ENCODE peak calls at places on chromosomes 13 and 19, in seven cellular contexts. C is CD4-positive, alpha-beta T cell; Y is BE2C; H is thoracic aorta; I is heart left ventricle; Q is cardiac fibroblast; F is IMR-90. B is an unnamed sample.

GRCh38 chr13:49042476-49042875 is 66.8 kb downstream of the FNDC3A start:
- DNase-seq in I (no peak), Q (peak), H (no peak), Y (no peak), F (peak), C (no peak), B (no peak)

GRCh38 chr19:35459414-35460082 is 11.5 kb downstream of the FFAR2 start:
- DNase-seq in I (peak), Q (peak), Y (no peak), C (no peak), H (no peak), F (no peak), B (no peak)

GRCh38 chr19:10043286-10043927 is 30.1 kb downstream of the RDH8 start:
- DNase-seq in I (no peak), F (peak), Q (peak), C (no peak), Y (no peak), H (no peak), B (no peak)

GRCh38 chr19:45798995-45799517 is 6.4 kb upstream of the DMWD start:
- DNase-seq in I (no peak), Q (peak), C (peak), H (no peak), F (peak), Y (peak), B (peak)

GRCh38 chr13:74246398-74246975 is 112.3 kb upstream of the KLF12 start:
- DNase-seq in C (no peak), F (peak), Q (peak), Y (no peak), I (no peak), H (no peak), B (no peak)

GRCh38 chr19:48714759-48715261 is 4.7 kb downstream of the MAMSTR start:
- DNase-seq in C (no peak), H (no peak), F (no peak), I (no peak), Y (no peak), Q (no peak), B (no peak)

GRCh38 chr19:5913739-5914357 is at the start of gene CAPS:
- DNase-seq in F (peak), Y (peak), C (no peak), I (no peak), Q (peak), H (no peak), B (no peak)

GRCh38 chr13:37047846-37048245 is 11.6 kb downstream of the SUPT20H start:
- DNase-seq in Y (no peak), H (no peak), I (no peak), F (no peak), C (no peak), Q (no peak), B (no peak)

GRCh38 chr13:110103026-110103425 is 203.9 kb downstream of the COL4A1 start:
- DNase-seq in I (no peak), Q (no peak), F (no peak), H (no peak), Y (no peak), C (no peak), B (no peak)

GRCh38 chr13:26022538-26023292 is 29.1 kb downstream of the SHISA2 start:
- DNase-seq in Y (peak), Q (peak), H (peak), F (peak), C (no peak), I (peak), B (no peak)

GRCh38 chr19:53101518-53101917 is 1.7 kb downstream of the ZNF160 start:
- DNase-seq in F (peak), Y (no peak), Q (peak), C (no peak), H (no peak), I (no peak), B (no peak)

GRCh38 chr13:41995946-41996345 is 35.0 kb upstream of the VWA8 start:
- DNase-seq in H (no peak), Y (peak), Q (peak), I (no peak), C (no peak), F (peak), B (no peak)

GRCh38 chr13:25217023-25217909 is 45.2 kb upstream of the AMER2 start:
- DNase-seq in I (no peak), F (peak), H (no peak), Y (no peak), C (no peak), Q (peak), B (no peak)

GRCh38 chr13:42322806-42323205 is 50.9 kb downstream of the AKAP11 start:
- DNase-seq in H (no peak), Q (no peak), Y (no peak), F (no peak), C (no peak), I (no peak), B (no peak)

GRCh38 chr13:47457631-47458030 is 543.4 kb downstream of the SUCLA2 start:
- DNase-seq in C (no peak), I (no peak), F (peak), Q (peak), H (no peak), Y (no peak), B (no peak)

GRCh38 chr13:94711561-94712286 is 621 bp downstream of the SOX21 start:
- DNase-seq in C (no peak), I (no peak), Y (peak), Q (peak), F (no peak), H (no peak), B (peak)

GRCh38 chr19:33795370-33796163 is 1.1 kb upstream of the KCTD15 start:
- DNase-seq in F (peak), I (peak), H (no peak), C (peak), Q (peak), Y (peak), B (peak)

GRCh38 chr13:26342898-26343297 is 89.0 kb downstream of the CDK8 start:
- DNase-seq in C (no peak), Y (peak), Q (no peak), F (no peak), I (no peak), H (no peak), B (no peak)

GRCh38 chr19:16365300-16365996 is 40.8 kb downstream of the KLF2 start:
- DNase-seq in Q (no peak), C (no peak), Y (no peak), H (no peak), F (no peak), I (no peak), B (no peak)

GRCh38 chr13:94478913-94479312 is 569 bp downstream of the DCT start:
- DNase-seq in F (no peak), C (no peak), I (no peak), Y (no peak), Q (no peak), H (no peak), B (no peak)

GRCh38 chr13:25980255-25980654 is 71.6 kb downstream of the SHISA2 start:
- DNase-seq in Y (peak), C (no peak), H (no peak), F (peak), I (no peak), Q (peak), B (no peak)

GRCh38 chr13:75558130-75558840 is 8.7 kb downstream of the UCHL3 start:
- DNase-seq in F (no peak), Y (no peak), C (no peak), H (no peak), Q (no peak), I (no peak), B (no peak)

GRCh38 chr13:65841156-65841555 is 1389.0 kb downstream of the PCDH9 start:
- DNase-seq in F (no peak), Y (no peak), I (no peak), Q (no peak), C (no peak), H (no peak), B (no peak)

GRCh38 chr19:55600336-55601028 is 394 bp downstream of the ZNF524 start:
- DNase-seq in Y (no peak), C (no peak), I (no peak), Q (no peak), H (no peak), F (peak), B (no peak)

GRCh38 chr19:44799627-44800257 is 9.2 kb upstream of the BCAM start:
- DNase-seq in F (no peak), I (no peak), H (no peak), Q (no peak), C (no peak), Y (no peak), B (no peak)

GRCh38 chr13:110403315-110403714 is 96.2 kb downstream of the COL4A2 start:
- DNase-seq in Y (no peak), H (no peak), C (no peak), I (no peak), Q (peak), F (peak), B (no peak)

GRCh38 chr13:110138700-110139036 is 168.3 kb downstream of the COL4A1 start:
- DNase-seq in I (no peak), F (no peak), Q (no peak), H (no peak), C (no peak), Y (no peak), B (no peak)

GRCh38 chr13:27634791-27635190 is 13.1 kb downstream of the POLR1D start:
- DNase-seq in C (no peak), Y (no peak), H (no peak), I (no peak), F (no peak), Q (no peak), B (no peak)

GRCh38 chr13:99377641-99378040 is 70.4 kb upstream of the GPR183 start:
- DNase-seq in Y (no peak), H (no peak), C (no peak), Q (no peak), I (no peak), F (no peak), B (no peak)

GRCh38 chr19:21498651-21499050 is 6.8 kb upstream of the ZNF429 start:
- DNase-seq in F (no peak), I (no peak), Y (no peak), C (no peak), Q (no peak), H (no peak), B (no peak)

GRCh38 chr13:24727731-24728601 is 36.0 kb upstream of the RNF17 start:
- DNase-seq in F (peak), C (peak), I (peak), Q (peak), H (peak), Y (peak), B (no peak)

GRCh38 chr13:23320926-23321533 is 112.5 kb downstream of the SACS start:
- DNase-seq in H (no peak), F (no peak), C (no peak), I (no peak), Y (no peak), Q (no peak), B (no peak)

GRCh38 chr13:100269837-100270236 is 180.9 kb downstream of the PCCA start:
- DNase-seq in I (peak), Y (no peak), F (peak), Q (peak), C (no peak), H (peak), B (no peak)

GRCh38 chr13:76707360-76707759 is 178.8 kb downstream of the KCTD12 start:
- DNase-seq in C (no peak), Y (no peak), Q (peak), F (peak), H (no peak), I (no peak), B (no peak)

GRCh38 chr13:44052843-44053607 is 173.3 kb downstream of the LACC1 start:
- DNase-seq in H (peak), I (peak), C (no peak), F (peak), Y (no peak), Q (peak), B (no peak)

DNA sequence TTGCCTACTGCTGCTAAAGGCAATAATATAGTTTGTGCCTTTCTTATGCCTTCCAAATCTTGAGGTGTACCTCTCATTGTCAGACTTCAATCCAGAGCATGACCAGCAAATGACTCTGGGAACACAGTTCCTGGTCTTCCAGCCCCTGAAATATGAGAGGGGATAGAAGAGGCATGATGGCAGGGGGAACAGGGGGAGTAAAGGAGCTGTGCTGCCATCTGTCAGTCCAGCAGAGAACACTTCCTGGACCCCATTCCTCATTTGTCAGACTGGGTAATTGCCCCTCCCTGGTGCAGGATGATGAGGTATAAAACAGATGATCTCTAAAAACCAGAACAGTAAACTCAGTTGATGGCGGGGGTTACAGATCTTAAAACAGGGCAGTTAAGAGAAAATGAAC is 618.7 kb downstream of the DIAPH3 start:
- DNase-seq in F (no peak), Y (peak), C (no peak), I (no peak), H (no peak), Q (no peak), B (no peak)
- TF ChIP-seq CTCF in F (no peak), Y (peak), C (no peak), I (no peak), H (no peak), Q (no peak), B (no peak)

DNA sequence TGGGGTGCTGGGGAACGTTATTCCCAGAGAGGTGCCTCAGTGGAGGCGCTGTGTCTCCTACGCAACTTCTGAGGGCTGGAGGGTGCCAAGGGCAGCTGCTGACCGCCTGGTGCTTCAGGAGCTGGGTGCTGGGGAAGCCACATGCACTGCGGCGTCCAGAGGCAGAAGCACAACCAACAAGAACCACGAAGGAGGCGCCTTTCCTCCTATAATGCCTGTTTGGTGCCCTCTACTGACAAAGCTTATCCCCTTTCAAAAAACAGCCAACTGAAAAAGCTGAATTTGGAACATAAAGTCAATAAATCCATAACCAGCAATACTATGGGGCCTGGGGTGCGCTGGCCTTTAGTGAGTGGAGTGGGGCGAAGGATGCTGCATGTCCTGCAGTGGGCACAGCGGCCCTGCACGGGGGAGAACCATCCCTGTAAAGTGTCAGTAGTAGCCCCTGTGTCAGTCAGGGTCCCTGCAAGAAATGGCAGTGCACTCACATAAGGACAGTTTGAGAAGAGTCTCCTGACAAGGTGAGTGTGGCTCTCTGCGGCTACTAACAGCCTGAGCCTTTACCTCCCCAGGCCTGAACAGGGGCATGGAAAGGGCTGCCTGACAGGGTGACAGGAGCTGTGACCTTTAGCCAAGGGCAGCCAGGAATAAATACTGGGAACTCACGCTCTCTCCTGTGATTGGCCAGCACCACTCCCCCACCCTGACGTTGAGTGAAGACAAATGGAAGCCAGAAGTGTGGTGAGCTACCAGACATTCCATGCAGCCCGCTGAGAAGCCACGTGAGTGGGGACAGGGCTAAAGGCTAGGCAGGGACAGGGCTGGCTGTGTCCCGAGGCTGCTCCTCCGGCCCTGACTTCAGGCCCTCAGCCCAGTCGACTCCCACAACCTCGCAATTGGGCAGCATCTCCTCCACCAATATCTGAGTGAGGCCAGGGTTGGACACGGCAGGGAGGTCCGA is 4.5 kb upstream of the B3GNT8 start:
- DNase-seq in F (peak), I (peak), C (no peak), H (no peak), Y (peak), Q (peak), B (no peak)
- TF ChIP-seq CTCF in F (peak), I (peak), C (no peak), H (no peak), Y (peak), Q (peak), B (no peak)

GRCh38 chr19:3977242-3978143 is 6.6 kb upstream of the DAPK3 start:
- DNase-seq in Y (peak), Q (no peak), C (no peak), I (no peak), H (no peak), F (no peak), B (no peak)
- TF ChIP-seq CTCF in Y (peak), Q (peak), C (no peak), I (no peak), H (peak), F (no peak), B (peak)

GRCh38 chr19:2497186-2497585 is 21.3 kb downstream of the GADD45B start:
- DNase-seq in Q (no peak), H (no peak), F (no peak), Y (no peak), I (no peak), C (no peak), B (no peak)

GRCh38 chr19:2494447-2495129 is 18.7 kb downstream of the GADD45B start:
- DNase-seq in H (peak), I (peak), Q (peak), C (peak), Y (peak), F (peak), B (peak)

GRCh38 chr19:2495130-2495641 is 19.3 kb downstream of the GADD45B start:
- DNase-seq in I (peak), C (no peak), H (peak), F (peak), Q (peak), Y (no peak), B (no peak)

GRCh38 chr19:2494084-2494446 is 18.1 kb downstream of the GADD45B start:
- DNase-seq in Q (peak), H (no peak), C (no peak), I (no peak), Y (peak), F (peak), B (no peak)

DNA sequence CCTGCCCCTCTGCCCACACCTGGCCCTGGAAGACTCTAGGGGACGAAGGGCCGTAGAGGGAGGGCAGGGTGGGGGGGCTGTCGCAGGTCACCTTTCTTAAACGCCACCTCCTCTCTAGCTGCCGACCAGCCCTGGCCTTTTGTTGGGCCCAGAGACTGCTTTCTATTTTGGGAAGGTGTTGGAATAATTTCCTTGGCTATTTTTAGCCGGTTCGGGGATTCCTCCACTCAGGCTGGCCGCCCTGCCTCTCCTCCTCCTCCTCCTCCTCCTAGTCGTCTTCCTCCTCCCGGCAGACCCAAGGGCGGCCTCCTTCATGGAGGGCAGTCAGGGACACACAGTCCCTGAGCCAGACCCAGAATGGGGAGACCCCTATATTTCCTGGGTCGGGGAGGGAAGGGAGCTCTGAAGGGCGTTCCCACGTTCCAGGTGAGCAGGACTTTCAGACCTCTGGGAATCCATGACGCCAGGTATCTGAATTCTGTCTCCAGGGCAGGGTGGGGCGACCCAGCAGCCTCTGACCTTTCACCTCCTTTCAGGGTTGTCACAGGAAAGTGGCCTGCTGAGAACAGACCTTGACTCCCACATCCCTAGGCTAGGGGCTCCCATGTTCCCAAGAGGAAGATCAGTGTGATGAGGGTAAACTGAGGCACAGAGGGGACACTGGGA is 19.9 kb downstream of the GADD45B start:
- DNase-seq in Q (peak), H (no peak), Y (no peak), I (no peak), F (no peak), C (no peak), B (no peak)
- TF ChIP-seq CTCF in Q (no peak), H (no peak), Y (no peak), I (no peak), F (no peak), C (no peak), B (no peak)

GRCh38 chr13:55999709-56000108 is 1141.0 kb upstream of the PRR20A start:
- DNase-seq in H (no peak), F (no peak), C (no peak), I (no peak), Q (no peak), Y (peak), B (no peak)
- TF ChIP-seq CTCF in H (no peak), F (no peak), C (no peak), I (no peak), Q (no peak), Y (peak), B (no peak)

DNA sequence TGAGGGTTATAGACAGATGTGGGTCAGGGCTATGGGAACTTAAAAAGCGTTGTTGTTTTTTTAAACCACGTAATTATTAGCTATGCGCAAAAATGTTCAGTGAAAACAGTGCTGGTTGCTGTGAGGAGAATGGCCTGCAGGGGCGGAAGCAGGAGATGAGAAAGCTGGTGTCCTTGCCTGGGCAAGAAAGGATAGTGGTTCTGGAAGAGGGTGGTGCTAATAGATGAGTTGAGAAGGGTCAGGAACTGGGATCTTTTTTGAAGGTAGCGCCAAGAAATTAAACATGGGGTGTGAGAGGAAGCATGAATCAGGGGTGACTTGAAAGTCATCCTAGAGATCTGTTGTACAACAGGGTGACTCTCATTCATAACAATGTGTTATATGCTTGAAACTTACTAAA is 4.8 kb upstream of the SMG9 start:
- DNase-seq in C (no peak), F (peak), H (no peak), Y (no peak), I (peak), Q (peak), B (no peak)
- TF ChIP-seq CTCF in C (no peak), F (peak), H (no peak), Y (peak), I (no peak), Q (peak), B (no peak)

DNA sequence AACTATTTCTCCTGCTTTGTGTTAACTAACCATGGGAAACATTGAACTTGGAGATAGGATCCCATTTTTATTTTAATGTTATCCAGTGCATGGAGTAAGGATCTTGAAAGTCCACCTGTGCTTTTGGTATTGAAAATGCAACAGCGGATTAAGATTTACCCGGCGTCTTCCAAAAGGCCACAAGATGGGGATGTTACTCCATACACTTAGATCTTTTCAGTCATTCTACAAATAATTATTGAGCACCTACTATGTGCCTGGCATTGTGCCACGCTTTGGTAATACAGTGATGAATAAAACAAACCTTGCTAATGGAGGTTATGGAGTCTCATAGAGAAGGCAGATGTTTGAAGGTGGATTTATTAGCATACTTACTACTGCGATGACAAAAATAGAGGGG is 56.9 kb downstream of the RFC3 start:
- DNase-seq in F (no peak), Q (peak), I (no peak), C (no peak), Y (no peak), H (no peak), B (no peak)
- TF ChIP-seq CTCF in F (no peak), Q (no peak), I (no peak), C (no peak), Y (peak), H (no peak), B (no peak)

GRCh38 chr19:3653865-3654513 is 27.4 kb upstream of the CACTIN start:
- DNase-seq in C (no peak), Q (no peak), F (no peak), H (no peak), Y (peak), I (no peak), B (no peak)
- TF ChIP-seq CTCF in C (no peak), Q (peak), F (peak), H (no peak), Y (peak), I (no peak), B (no peak)

B was measured in mesothelial cell of epicardium.